ENCODE peak calls at places on chromosome 18, in five cellular contexts. U, E, J, B and W are unnamed samples.
A peak's percentile ranks its signal among the peaks of the same experiment; 100 is the strongest.

GRCh38 chr18:55314615-55315237 is 273.3 kb downstream of the TCF4 start:
- DNase-seq in E (no peak), J (no peak), B (no peak), U (peak; percentile 15), W (no peak)

GRCh38 chr18:54702687-54703086 is 111.6 kb downstream of the DYNAP start:
- DNase-seq in U (no peak), B (no peak), J (no peak), E (no peak), W (no peak)

GRCh38 chr18:51135795-51136194 is 61.7 kb downstream of the MEX3C start:
- DNase-seq in J (no peak), B (no peak), U (peak; percentile 72), E (no peak), W (no peak)

GRCh38 chr18:22432672-22433137 is 15.0 kb upstream of the CTAGE1 start:
- DNase-seq in U (no peak), J (peak; percentile 54), E (peak; percentile 50), B (peak; percentile 56), W (peak; percentile 90)

GRCh38 chr18:48565105-48565504 is 26.3 kb downstream of the CTIF start:
- DNase-seq in E (no peak), J (no peak), B (no peak), U (no peak), W (no peak)

GRCh38 chr18:2570772-2571199 is 519 bp downstream of the METTL4 start:
- DNase-seq in E (peak; percentile 70), U (peak; percentile 70), J (peak; percentile 79), B (peak; percentile 42), W (peak; percentile 84)

GRCh38 chr18:477565-477964 is 22.9 kb downstream of the COLEC12 start:
- DNase-seq in U (peak; percentile 71), E (no peak), J (no peak), B (no peak), W (no peak)

GRCh38 chr18:48922801-48923730 is 27.7 kb downstream of the SMAD7 start:
- DNase-seq in B (peak; percentile 65), J (peak; percentile 56), E (peak; percentile 63), U (peak; percentile 84), W (peak; percentile 89)

GRCh38 chr18:77132369-77133050 is at the start of gene MBP:
- DNase-seq in U (peak; percentile 95), B (peak; percentile 64), E (peak; percentile 37), J (peak; percentile 74), W (peak; percentile 83)

GRCh38 chr18:11497585-11497984 is 111.8 kb upstream of the SLC35G4 start:
- DNase-seq in B (no peak), U (no peak), J (no peak), E (peak; percentile 59), W (peak; percentile 35)

GRCh38 chr18:60895181-60895580 is 438.0 kb upstream of the CDH20 start:
- DNase-seq in B (no peak), E (no peak), J (no peak), U (no peak), W (no peak)

GRCh38 chr18:76524900-76525698 is 30.1 kb upstream of the ZNF516 start:
- DNase-seq in U (peak; percentile 59), J (no peak), E (peak; percentile 42), B (no peak), W (no peak)

GRCh38 chr18:37254256-37254880 is 311.2 kb downstream of the CELF4 start:
- DNase-seq in U (peak; percentile 84), J (no peak), E (no peak), B (no peak), W (no peak)

GRCh38 chr18:62386091-62386490 is 61.0 kb downstream of the TNFRSF11A start:
- DNase-seq in U (peak; percentile 38), J (no peak), E (no peak), B (no peak), W (no peak)

DNA sequence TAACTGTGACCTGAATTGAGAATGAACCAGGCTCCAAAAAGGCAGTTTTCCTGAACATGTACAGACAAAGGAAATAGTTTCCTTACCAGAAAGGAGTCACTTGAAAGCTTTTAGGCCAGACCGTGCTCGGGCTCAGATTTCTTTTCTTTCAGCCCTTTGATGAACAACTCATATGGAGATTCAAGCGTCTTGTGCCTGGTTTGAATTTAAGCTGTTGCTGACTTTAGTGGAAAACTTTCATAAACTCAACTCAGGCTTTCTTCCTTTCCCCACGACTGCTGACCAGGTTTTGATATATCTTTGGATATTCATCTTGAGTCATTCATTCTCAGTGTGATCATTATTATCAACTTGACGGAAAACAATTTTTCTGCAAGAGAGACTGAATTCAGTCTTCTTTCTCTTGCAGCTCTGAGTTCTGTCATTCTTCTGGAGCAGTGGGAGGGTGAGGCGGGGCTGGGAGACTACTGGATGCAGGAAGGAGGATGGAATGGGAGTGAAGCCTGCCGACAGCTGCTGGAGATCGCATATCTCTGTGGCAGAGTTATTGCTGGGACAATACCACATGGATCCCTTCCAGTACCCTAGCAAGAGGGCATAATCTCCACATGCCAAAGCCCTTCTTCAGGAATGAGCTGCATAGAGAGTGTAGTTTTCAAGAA is 364.6 kb downstream of the ZNF521 start:
- DNase-seq in B (peak; percentile 28), E (peak; percentile 22), J (no peak), U (no peak), W (peak; percentile 29)
- H3K4me3 ChIP-seq in B (no peak overlapping the region), E (no peak overlapping the region), J (no peak overlapping the region), U (no peak overlapping the region), W (no peak overlapping the region)

GRCh38 chr18:78576967-78577366 is 402.7 kb upstream of the SALL3 start:
- DNase-seq in J (no peak), E (no peak), U (no peak), B (no peak), W (no peak)
- H3K4me3 ChIP-seq in J (no peak overlapping the region), E (no peak overlapping the region), U (no peak overlapping the region), B (no peak overlapping the region), W (no peak overlapping the region)

GRCh38 chr18:74994502-74995403 is 214.2 kb downstream of the PTGR3 start:
- DNase-seq in E (no peak), B (no peak), J (no peak), U (no peak), W (no peak)
- H3K4me3 ChIP-seq in E (no peak overlapping the region), B (no peak overlapping the region), J (no peak overlapping the region), U (no peak overlapping the region), W (no peak overlapping the region)

DNA sequence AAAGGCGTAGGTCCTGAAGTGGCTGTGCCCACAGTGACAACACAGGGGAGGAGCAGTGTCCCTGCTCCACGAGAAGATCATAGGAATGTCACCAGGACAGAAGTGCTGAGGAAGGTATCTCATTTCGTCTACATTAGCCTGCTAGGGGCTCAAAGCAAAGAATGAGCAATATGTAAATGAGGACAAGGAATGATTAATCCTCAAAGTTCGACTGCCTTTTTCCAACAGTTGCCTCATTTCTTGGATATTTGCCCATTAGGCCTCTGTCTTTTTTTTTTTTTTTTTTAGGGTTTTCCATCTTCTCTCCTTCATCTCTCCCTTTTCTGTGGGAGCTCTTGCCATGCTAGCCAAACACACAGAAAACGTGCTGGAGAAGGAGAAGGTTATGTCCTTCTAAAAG is 105.2 kb upstream of the ARHGAP28 start:
- DNase-seq in U (no peak), J (no peak), B (no peak), E (no peak), W (no peak)
- H3K4me3 ChIP-seq in U (no peak overlapping the region), J (no peak overlapping the region), B (no peak overlapping the region), E (no peak overlapping the region), W (no peak overlapping the region)